ENCODE peak calls at places on chromosomes 3 and 15, in ten cellular contexts. O, B, H, J, F, N, U, A, K and D are unnamed samples.
A peak's percentile ranks its signal among the peaks of the same experiment; 100 is the strongest.

GRCh38 chr3:45647148-45647619 is 42.0 kb upstream of the SACM1L start:
- DNase-seq in U (peak; percentile 90), A (no peak), K (peak; percentile 95), H (no peak), F (no peak), J (no peak), B (peak; percentile 39), O (no peak), N (no peak), D (no peak)

GRCh38 chr3:178761461-178761860 is 225.2 kb downstream of the KCNMB2 start:
- DNase-seq in O (no peak), N (no peak), U (no peak), B (no peak), H (no peak), F (no peak), K (no peak), A (no peak), J (no peak), D (no peak)

GRCh38 chr3:32545305-32545704 is 25.4 kb downstream of the DYNC1LI1 start:
- DNase-seq in A (no peak), O (no peak), N (no peak), B (no peak), K (no peak), J (no peak), F (no peak), H (no peak), U (no peak), D (no peak)

GRCh38 chr3:196197524-196197923 is 13.7 kb downstream of the ZDHHC19 start:
- DNase-seq in U (no peak), K (no peak), O (no peak), N (no peak), H (no peak), A (no peak), B (no peak), J (no peak), F (no peak), D (no peak)

GRCh38 chr15:74983725-74984231 is 11.6 kb upstream of the SCAMP5 start:
- DNase-seq in U (no peak), N (no peak), B (no peak), H (no peak), J (peak; percentile 88), A (no peak), O (no peak), K (peak; percentile 56), F (no peak), D (no peak)

GRCh38 chr3:78951546-78951945 is 816.3 kb downstream of the ROBO1 start:
- DNase-seq in H (no peak), J (no peak), B (no peak), O (no peak), F (no peak), K (no peak), U (peak; percentile 23), N (no peak), A (no peak), D (no peak)

GRCh38 chr15:67745059-67745993 is 80.0 kb upstream of the SKOR1 start:
- DNase-seq in J (no peak), N (no peak), O (no peak), K (peak; percentile 58), A (no peak), U (no peak), H (no peak), B (no peak), F (no peak), D (no peak)

GRCh38 chr3:8644748-8645390 is at the start of gene SSUH2:
- DNase-seq in A (no peak), H (no peak), K (no peak), N (no peak), F (no peak), J (no peak), B (no peak), O (no peak), U (no peak), D (no peak)

GRCh38 chr3:186991470-186991869 is 61.1 kb downstream of the ST6GAL1 start:
- DNase-seq in K (no peak), U (no peak), A (no peak), J (no peak), N (no peak), B (no peak), F (no peak), H (no peak), O (no peak), D (no peak)

GRCh38 chr3:23157331-23157730 is 45.8 kb upstream of the UBE2E2 start:
- DNase-seq in N (no peak), U (no peak), A (no peak), O (no peak), K (no peak), J (no peak), H (no peak), B (no peak), F (no peak), D (no peak)

GRCh38 chr3:56987238-56987932 is 73.1 kb upstream of the SPATA12 start:
- DNase-seq in N (peak; percentile 83), F (peak; percentile 50), B (no peak), J (peak; percentile 53), H (no peak), O (no peak), U (no peak), K (peak; percentile 10), A (no peak), D (no peak)
- TF ChIP-seq CTCF in N (peak; percentile 78), F (peak; percentile 64), B (no peak), J (no peak), H (peak; percentile 27), O (peak; percentile 27), U (peak; percentile 37), K (peak; percentile 25), A (peak; percentile 43), D (peak; percentile 62)

GRCh38 chr15:80058851-80059785 is at the start of gene ZFAND6:
- DNase-seq in N (peak; percentile 98), J (peak; percentile 96), A (peak; percentile 76), B (peak; percentile 97), U (peak; percentile 89), H (peak; percentile 95), K (peak; percentile 86), F (peak; percentile 96), O (peak; percentile 97), D (peak; percentile 96)
- TF ChIP-seq CTCF in N (peak; percentile 26), J (no peak), A (no peak), B (no peak), U (no peak), H (no peak), K (no peak), F (no peak), O (no peak), D (no peak)

GRCh38 chr3:181915556-181915955 is 203.8 kb downstream of the SOX2 start:
- DNase-seq in N (no peak), B (no peak), O (no peak), F (no peak), K (no peak), U (no peak), J (no peak), H (no peak), A (no peak), D (no peak)

GRCh38 chr3:181913254-181913653 is 201.5 kb downstream of the SOX2 start:
- DNase-seq in J (no peak), F (no peak), O (no peak), N (no peak), H (no peak), K (peak; percentile 68), U (peak; percentile 52), A (no peak), B (no peak), D (no peak)

GRCh38 chr3:181916018-181916417 is 204.3 kb downstream of the SOX2 start:
- DNase-seq in U (no peak), F (no peak), H (no peak), K (no peak), A (no peak), J (no peak), B (no peak), N (no peak), O (no peak), D (no peak)

GRCh38 chr3:181909241-181909640 is 197.5 kb downstream of the SOX2 start:
- DNase-seq in U (no peak), A (no peak), J (no peak), B (no peak), O (no peak), H (no peak), K (no peak), N (no peak), F (no peak), D (no peak)

DNA sequence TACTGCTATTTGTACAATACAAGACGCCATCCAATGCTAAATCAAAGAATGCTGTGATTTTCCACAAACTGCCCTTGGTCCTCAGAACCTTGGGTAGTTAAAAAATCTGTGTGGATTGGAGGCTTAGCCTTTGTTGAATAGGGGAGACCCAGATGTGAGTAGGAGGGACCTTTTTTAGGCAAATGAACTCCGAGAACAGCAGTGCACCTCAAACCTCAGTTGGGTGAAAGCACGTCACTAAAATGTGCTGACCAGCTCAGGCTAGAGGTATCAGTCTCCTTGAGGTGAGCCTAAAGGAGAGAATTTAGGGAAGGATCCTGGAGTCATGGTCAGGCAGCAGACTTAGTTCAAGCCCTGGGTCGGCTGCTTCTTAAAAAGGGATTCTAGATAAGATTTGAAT is 200.7 kb downstream of the SOX2 start:
- DNase-seq in H (no peak), O (no peak), B (no peak), F (no peak), J (no peak), K (no peak), N (no peak), U (no peak), A (no peak), D (no peak)
- TF ChIP-seq CTCF in H (no peak), O (no peak), B (no peak), F (no peak), J (no peak), K (no peak), N (no peak), U (no peak), A (no peak), D (no peak)

GRCh38 chr3:47803478-47804025 is 614 bp downstream of the DHX30 start:
- DNase-seq in J (peak; percentile 10), K (no peak), N (no peak), B (no peak), U (peak; percentile 11), A (no peak), H (no peak), O (no peak), F (no peak), D (no peak)

GRCh38 chr3:47794585-47794984 is 8.4 kb upstream of the DHX30 start:
- DNase-seq in K (no peak), N (no peak), J (no peak), H (no peak), B (no peak), A (no peak), O (no peak), F (no peak), U (no peak), D (no peak)

GRCh38 chr3:47804571-47804970 is 1.6 kb downstream of the DHX30 start:
- DNase-seq in A (no peak), H (no peak), K (no peak), J (no peak), B (no peak), U (no peak), N (no peak), F (no peak), O (no peak), D (no peak)

GRCh38 chr3:47802734-47803477 is at the start of gene DHX30:
- DNase-seq in H (peak; percentile 91), U (peak; percentile 87), O (peak; percentile 89), K (peak; percentile 78), F (peak; percentile 85), A (no peak), N (peak; percentile 94), J (peak; percentile 92), B (peak; percentile 81), D (peak; percentile 88)

DNA sequence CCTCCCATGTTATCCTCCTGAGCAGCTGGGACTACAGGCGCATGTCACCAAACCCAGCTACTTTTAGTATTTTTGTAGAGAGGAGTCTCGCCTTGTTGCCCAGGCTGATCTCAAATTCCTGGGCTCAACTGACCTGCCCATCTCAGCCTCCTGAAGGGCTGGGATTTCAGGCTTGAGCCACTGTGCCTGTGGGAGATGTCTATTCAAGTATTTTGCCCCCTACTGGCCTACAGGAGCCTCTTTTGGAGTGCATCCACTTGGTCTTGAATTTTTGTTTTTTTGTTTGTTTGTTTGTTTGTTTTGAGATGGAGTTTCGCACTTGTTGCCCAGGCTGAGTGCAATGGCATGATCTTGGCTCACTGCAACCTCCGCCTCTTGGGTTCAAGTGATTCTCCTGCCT is 3.2 kb upstream of the DHX30 start:
- DNase-seq in N (peak; percentile 78), B (no peak), O (no peak), U (no peak), J (no peak), F (no peak), A (no peak), H (no peak), K (peak; percentile 17), D (no peak)
- TF ChIP-seq CTCF in N (peak; percentile 78), B (no peak), O (no peak), U (peak; percentile 37), J (peak; percentile 46), F (peak; percentile 44), A (peak; percentile 23), H (peak; percentile 25), K (peak; percentile 47), D (peak; percentile 67)